ENCODE peak calls at places on chromosomes 12 and 14, in nine cellular contexts. One of them, this sample, is unnamed.

GRCh38 chr14:77980475-77981321 is 180.8 kb downstream of the ADCK1 start:
- DNase-seq in spleen: no peak
- DNase-seq in right lobe of liver: peak; percentile 32
- DNase-seq in prostate gland: peak; percentile 10
- DNase-seq in HepG2: no peak
- DNase-seq in body of pancreas: peak; percentile 89
- DNase-seq in Peyer's patch: no peak
- DNase-seq in adrenal gland: peak; percentile 28
- DNase-seq in testis: peak; percentile 56
- DNase-seq in this sample: no peak

GRCh38 chr14:77208266-77208978 is 26.8 kb downstream of the TMEM63C start:
- DNase-seq in adrenal gland: peak; percentile 83
- DNase-seq in testis: peak; percentile 83
- DNase-seq in Peyer's patch: peak; percentile 20
- DNase-seq in right lobe of liver: peak; percentile 75
- DNase-seq in spleen: peak; percentile 82
- DNase-seq in HepG2: peak; percentile 32
- DNase-seq in body of pancreas: peak; percentile 68
- DNase-seq in prostate gland: peak; percentile 47
- DNase-seq in this sample: peak; percentile 84

GRCh38 chr14:103404920-103405319 is 19.7 kb downstream of the MARK3 start:
- DNase-seq in testis: peak; percentile 89
- DNase-seq in Peyer's patch: no peak
- DNase-seq in right lobe of liver: no peak
- DNase-seq in spleen: no peak
- DNase-seq in HepG2: no peak
- DNase-seq in body of pancreas: peak; percentile 89
- DNase-seq in prostate gland: peak; percentile 38
- DNase-seq in adrenal gland: no peak
- DNase-seq in this sample: peak; percentile 72

GRCh38 chr14:103558071-103558882 is 4.2 kb downstream of the BAG5 start:
- DNase-seq in right lobe of liver: no peak
- DNase-seq in Peyer's patch: no peak
- DNase-seq in adrenal gland: peak; percentile 32
- DNase-seq in spleen: no peak
- DNase-seq in prostate gland: no peak
- DNase-seq in body of pancreas: no peak
- DNase-seq in HepG2: no peak
- DNase-seq in testis: no peak
- DNase-seq in this sample: no peak

GRCh38 chr12:49296034-49296835 is 1.3 kb downstream of the PRPH start:
- DNase-seq in prostate gland: no peak
- DNase-seq in spleen: peak; percentile 86
- DNase-seq in HepG2: peak; percentile 27
- DNase-seq in adrenal gland: peak; percentile 40
- DNase-seq in body of pancreas: peak; percentile 53
- DNase-seq in right lobe of liver: peak; percentile 55
- DNase-seq in Peyer's patch: peak; percentile 24
- DNase-seq in testis: peak; percentile 64
- DNase-seq in this sample: no peak

GRCh38 chr12:93572712-93573551 is 457 bp downstream of the SOCS2 start:
- DNase-seq in HepG2: no peak
- DNase-seq in testis: peak; percentile 43
- DNase-seq in prostate gland: no peak
- DNase-seq in body of pancreas: no peak
- DNase-seq in Peyer's patch: no peak
- DNase-seq in adrenal gland: peak; percentile 46
- DNase-seq in right lobe of liver: peak; percentile 50
- DNase-seq in spleen: peak; percentile 84
- DNase-seq in this sample: peak; percentile 58

GRCh38 chr12:28108599-28108998 is 81.7 kb upstream of the CCDC91 start:
- DNase-seq in HepG2: no peak
- DNase-seq in testis: no peak
- DNase-seq in spleen: no peak
- DNase-seq in adrenal gland: no peak
- DNase-seq in prostate gland: no peak
- DNase-seq in Peyer's patch: no peak
- DNase-seq in body of pancreas: no peak
- DNase-seq in right lobe of liver: no peak
- DNase-seq in this sample: no peak

GRCh38 chr12:129459886-129460285 is 443.9 kb downstream of the TMEM132D start:
- DNase-seq in spleen: no peak
- DNase-seq in prostate gland: no peak
- DNase-seq in HepG2: no peak
- DNase-seq in Peyer's patch: no peak
- DNase-seq in right lobe of liver: no peak
- DNase-seq in testis: no peak
- DNase-seq in body of pancreas: no peak
- DNase-seq in adrenal gland: no peak
- DNase-seq in this sample: no peak

GRCh38 chr12:47721431-47721973 is 3.8 kb downstream of the ENDOU start:
- DNase-seq in right lobe of liver: no peak
- DNase-seq in Peyer's patch: no peak
- DNase-seq in spleen: no peak
- DNase-seq in testis: no peak
- DNase-seq in body of pancreas: no peak
- DNase-seq in adrenal gland: peak; percentile 13
- DNase-seq in prostate gland: no peak
- DNase-seq in HepG2: no peak
- DNase-seq in this sample: no peak

GRCh38 chr14:68756734-68757133 is 36.1 kb downstream of the ZFP36L1 start:
- DNase-seq in spleen: no peak
- DNase-seq in right lobe of liver: no peak
- DNase-seq in body of pancreas: no peak
- DNase-seq in HepG2: peak; percentile 40
- DNase-seq in prostate gland: no peak
- DNase-seq in adrenal gland: no peak
- DNase-seq in Peyer's patch: no peak
- DNase-seq in testis: no peak
- DNase-seq in this sample: no peak

GRCh38 chr12:130775953-130776856 is 60.1 kb upstream of the RIMBP2 start:
- DNase-seq in HepG2: peak; percentile 97
- DNase-seq in right lobe of liver: peak; percentile 48
- DNase-seq in adrenal gland: peak; percentile 69
- DNase-seq in body of pancreas: peak; percentile 36
- DNase-seq in testis: peak; percentile 67
- DNase-seq in prostate gland: no peak
- DNase-seq in spleen: no peak
- DNase-seq in Peyer's patch: peak; percentile 17
- DNase-seq in this sample: peak; percentile 59

GRCh38 chr14:79543966-79544365 is 667.3 kb downstream of the DIO2 start:
- DNase-seq in right lobe of liver: no peak
- DNase-seq in Peyer's patch: no peak
- DNase-seq in adrenal gland: no peak
- DNase-seq in HepG2: no peak
- DNase-seq in spleen: no peak
- DNase-seq in testis: peak; percentile 15
- DNase-seq in prostate gland: peak; percentile 17
- DNase-seq in body of pancreas: no peak
- DNase-seq in this sample: no peak

DNA sequence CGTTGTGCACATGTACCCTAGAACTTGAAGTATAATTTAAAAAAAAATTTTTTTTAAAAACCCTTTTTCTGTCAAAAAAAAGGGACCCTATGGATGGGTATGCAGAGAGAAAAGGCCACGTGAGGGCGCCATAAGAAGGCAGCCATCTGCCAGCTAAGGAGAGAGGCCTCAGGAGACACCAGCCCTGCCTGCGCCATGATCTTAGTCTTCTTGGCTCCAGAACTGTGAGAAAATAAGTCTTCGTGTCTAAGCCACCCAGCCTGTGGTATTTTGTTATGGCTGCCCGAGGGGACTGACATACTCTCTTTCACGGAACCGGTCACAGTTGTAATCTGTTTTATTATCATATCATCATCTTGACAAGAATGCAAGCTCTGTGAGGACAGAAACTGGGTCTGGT is 174.8 kb downstream of the EFCAB11 start:
- DNase-seq in body of pancreas: no peak
- DNase-seq in adrenal gland: no peak
- DNase-seq in spleen: no peak
- DNase-seq in HepG2: no peak
- DNase-seq in Peyer's patch: no peak
- DNase-seq in testis: no peak
- DNase-seq in prostate gland: no peak
- DNase-seq in right lobe of liver: no peak
- DNase-seq in this sample: no peak
- TF ChIP-seq CTCF in body of pancreas: no peak
- TF ChIP-seq CTCF in adrenal gland: no peak
- TF ChIP-seq CTCF in spleen: no peak
- TF ChIP-seq CTCF in HepG2: no peak
- TF ChIP-seq CTCF in Peyer's patch: no peak
- TF ChIP-seq CTCF in testis: no peak
- TF ChIP-seq CTCF in prostate gland: no peak
- TF ChIP-seq CTCF in right lobe of liver: no peak
- TF ChIP-seq CTCF in this sample: no peak

GRCh38 chr12:6369916-6370575 is 5.3 kb downstream of the SCNN1A start:
- DNase-seq in HepG2: no peak
- DNase-seq in body of pancreas: no peak
- DNase-seq in spleen: peak; percentile 45
- DNase-seq in testis: no peak
- DNase-seq in right lobe of liver: peak; percentile 69
- DNase-seq in prostate gland: no peak
- DNase-seq in adrenal gland: peak; percentile 77
- DNase-seq in Peyer's patch: no peak
- DNase-seq in this sample: no peak

GRCh38 chr12:6373022-6373787 is 2.2 kb downstream of the SCNN1A start:
- DNase-seq in prostate gland: no peak
- DNase-seq in spleen: no peak
- DNase-seq in adrenal gland: no peak
- DNase-seq in body of pancreas: no peak
- DNase-seq in right lobe of liver: no peak
- DNase-seq in HepG2: no peak
- DNase-seq in testis: no peak
- DNase-seq in Peyer's patch: no peak
- DNase-seq in this sample: no peak

GRCh38 chr12:6370576-6370935 is 4.8 kb downstream of the SCNN1A start:
- DNase-seq in Peyer's patch: no peak
- DNase-seq in testis: no peak
- DNase-seq in HepG2: no peak
- DNase-seq in adrenal gland: no peak
- DNase-seq in prostate gland: no peak
- DNase-seq in body of pancreas: no peak
- DNase-seq in spleen: peak; percentile 45
- DNase-seq in right lobe of liver: no peak
- DNase-seq in this sample: no peak

GRCh38 chr12:6372403-6373003 is 2.9 kb downstream of the SCNN1A start:
- DNase-seq in HepG2: peak; percentile 91
- DNase-seq in Peyer's patch: no peak
- DNase-seq in adrenal gland: peak; percentile 58
- DNase-seq in right lobe of liver: no peak
- DNase-seq in prostate gland: peak; percentile 67
- DNase-seq in testis: no peak
- DNase-seq in spleen: peak; percentile 62
- DNase-seq in body of pancreas: peak; percentile 66
- DNase-seq in this sample: no peak

DNA sequence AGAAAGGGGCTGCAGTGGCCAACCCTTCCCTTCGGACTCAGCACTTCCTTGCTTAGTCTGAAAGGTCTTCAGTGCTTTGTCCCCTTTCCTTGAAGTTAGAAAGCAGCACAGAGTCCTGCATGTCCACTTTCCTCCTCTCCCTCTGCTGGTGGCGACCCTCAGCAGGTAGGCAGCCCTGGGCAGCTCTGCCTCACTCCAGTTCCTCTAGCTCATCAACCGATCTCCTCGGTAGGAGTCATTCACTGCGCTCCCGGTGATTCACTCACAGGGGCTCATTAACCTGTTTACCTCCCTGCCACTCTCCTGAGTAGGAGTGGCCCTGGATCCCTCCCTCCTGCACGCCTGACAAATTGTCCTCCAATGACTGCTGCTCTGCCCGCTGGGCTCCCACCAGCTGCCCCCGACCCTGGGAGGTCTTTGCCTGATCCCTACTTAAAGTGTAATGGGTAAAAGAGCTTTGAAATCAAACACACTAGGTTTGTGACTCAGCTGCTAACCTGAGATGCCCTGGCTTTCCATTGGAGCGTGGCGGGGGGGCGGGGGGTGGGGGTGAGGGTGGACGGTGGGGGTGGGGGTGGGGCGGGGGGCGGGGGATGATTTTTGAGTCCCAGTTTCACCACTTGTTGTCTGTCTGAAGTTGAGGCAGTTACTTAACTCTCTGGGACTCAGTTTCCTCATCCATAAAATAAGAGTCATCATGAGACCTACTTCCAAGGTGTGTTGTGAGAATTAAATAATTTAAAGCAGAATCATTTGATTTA is 4.2 kb downstream of the SCNN1A start:
- DNase-seq in adrenal gland: peak; percentile 71
- DNase-seq in body of pancreas: peak; percentile 82
- DNase-seq in spleen: peak; percentile 48
- DNase-seq in testis: no peak
- DNase-seq in HepG2: peak; percentile 97
- DNase-seq in Peyer's patch: no peak
- DNase-seq in prostate gland: peak; percentile 92
- DNase-seq in right lobe of liver: peak; percentile 61
- DNase-seq in this sample: no peak
- TF ChIP-seq POLR2A in adrenal gland: no peak
- TF ChIP-seq POLR2A in body of pancreas: peak; percentile 71
- TF ChIP-seq POLR2A in spleen: no peak
- TF ChIP-seq POLR2A in testis: no peak
- TF ChIP-seq POLR2A in HepG2: peak; percentile 72
- TF ChIP-seq POLR2A in Peyer's patch: peak; percentile 87
- TF ChIP-seq POLR2A in prostate gland: peak; percentile 91
- TF ChIP-seq POLR2A in right lobe of liver: no peak
- TF ChIP-seq POLR2A in this sample: no peak

DNA sequence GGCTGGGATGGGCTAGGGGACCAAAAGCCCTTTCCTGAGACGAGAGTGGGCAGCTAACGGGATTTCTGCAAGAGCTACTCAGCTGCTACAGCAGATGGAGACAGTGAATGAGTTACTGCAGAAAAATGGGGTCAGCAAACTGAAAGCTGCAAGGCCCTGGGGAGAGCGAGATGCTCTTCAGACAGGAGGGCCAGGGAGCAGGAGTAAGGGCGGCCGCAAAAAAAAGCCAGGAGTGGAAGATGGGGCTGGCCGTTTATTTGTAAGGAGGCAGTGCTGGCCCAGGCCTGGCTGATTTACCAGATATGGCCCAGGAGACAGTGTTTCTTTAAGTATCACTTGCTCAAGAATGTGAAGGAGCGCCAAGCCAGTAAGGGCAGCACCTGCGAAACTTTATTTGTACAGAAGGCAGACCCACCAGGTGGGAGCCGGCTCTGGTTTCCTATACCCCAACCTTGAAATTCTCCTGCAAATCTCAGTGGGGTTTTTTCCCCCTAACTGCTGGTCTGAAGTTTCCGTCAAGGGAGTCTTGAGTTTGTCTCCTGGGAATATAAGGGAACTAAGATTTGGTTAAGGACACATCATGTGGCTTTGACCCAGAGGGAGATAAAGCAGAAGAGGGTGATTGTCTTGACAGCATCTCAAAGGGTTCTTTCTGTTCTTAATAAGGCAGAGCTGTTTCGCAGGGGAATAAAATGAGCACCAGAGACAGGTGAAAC is 57.7 kb downstream of the SSH1 start:
- DNase-seq in prostate gland: no peak
- DNase-seq in Peyer's patch: no peak
- DNase-seq in testis: no peak
- DNase-seq in body of pancreas: no peak
- DNase-seq in adrenal gland: no peak
- DNase-seq in HepG2: no peak
- DNase-seq in right lobe of liver: no peak
- DNase-seq in spleen: no peak
- DNase-seq in this sample: no peak
- TF ChIP-seq CTCF in prostate gland: no peak
- TF ChIP-seq CTCF in Peyer's patch: no peak
- TF ChIP-seq CTCF in testis: no peak
- TF ChIP-seq CTCF in body of pancreas: no peak
- TF ChIP-seq CTCF in adrenal gland: no peak
- TF ChIP-seq CTCF in HepG2: no peak
- TF ChIP-seq CTCF in right lobe of liver: no peak
- TF ChIP-seq CTCF in spleen: no peak
- TF ChIP-seq CTCF in this sample: no peak

GRCh38 chr12:68162374-68162773 is 2.8 kb upstream of the IFNG start:
- DNase-seq in testis: no peak
- DNase-seq in Peyer's patch: no peak
- DNase-seq in body of pancreas: no peak
- DNase-seq in HepG2: no peak
- DNase-seq in prostate gland: no peak
- DNase-seq in spleen: no peak
- DNase-seq in right lobe of liver: no peak
- DNase-seq in adrenal gland: no peak
- DNase-seq in this sample: no peak
- TF ChIP-seq POLR2A in testis: no peak
- TF ChIP-seq POLR2A in Peyer's patch: no peak
- TF ChIP-seq POLR2A in body of pancreas: no peak
- TF ChIP-seq POLR2A in HepG2: no peak
- TF ChIP-seq POLR2A in prostate gland: no peak
- TF ChIP-seq POLR2A in spleen: no peak
- TF ChIP-seq POLR2A in right lobe of liver: no peak
- TF ChIP-seq POLR2A in adrenal gland: no peak
- TF ChIP-seq POLR2A in this sample: no peak

This sample was measured in heart left ventricle.